ENCODE peak calls at places on chromosomes 1 and 21, in eight cellular contexts. J is tibial artery; N is right cardiac atrium; P is vagina; E is CD8-positive, alpha-beta memory T cell; L is transverse colon; X is sigmoid colon; A is stomach. Q is an unnamed sample.

GRCh38 chr21:42439284-42440186 is 35.8 kb downstream of the UBASH3A start:
- DNase-seq in J (no peak), N (no peak), P (no peak), E (no peak), L (peak; percentile 7), X (no peak), A (no peak), Q (no peak)

GRCh38 chr21:34992180-34992579 is 56.9 kb downstream of the RUNX1 start:
- DNase-seq in J (no peak), N (no peak), P (no peak), E (no peak), L (no peak), X (no peak), A (no peak), Q (no peak)

GRCh38 chr1:34267326-34267725 is 90.6 kb downstream of the C1orf94 start:
- DNase-seq in J (no peak), N (no peak), P (peak; percentile 22), E (no peak), L (no peak), X (no peak), A (no peak), Q (no peak)

GRCh38 chr1:61278966-61279365 is 196.6 kb downstream of the NFIA start:
- DNase-seq in J (no peak), N (no peak), P (no peak), E (no peak), L (no peak), X (no peak), A (no peak), Q (no peak)

GRCh38 chr1:214548988-214549387 is 2.4 kb downstream of the PTPN14 start:
- DNase-seq in J (peak; percentile 57), N (peak; percentile 85), P (no peak), E (no peak), L (no peak), X (peak; percentile 72), A (peak; percentile 76), Q (no peak)

GRCh38 chr1:150764617-150765090 is 924 bp downstream of the CTSS start:
- DNase-seq in J (no peak), N (no peak), P (no peak), E (no peak), L (no peak), X (no peak), A (no peak), Q (no peak)

GRCh38 chr1:28885982-28886730 is 28.2 kb upstream of the EPB41 start:
- DNase-seq in J (no peak), N (no peak), P (no peak), E (no peak), L (no peak), X (no peak), A (no peak), Q (no peak)

GRCh38 chr1:153610334-153611023 is 2.5 kb downstream of the S100A16 start:
- DNase-seq in J (no peak), N (no peak), P (no peak), E (no peak), L (no peak), X (no peak), A (no peak), Q (no peak)

GRCh38 chr1:46342084-46342656 is 1.6 kb downstream of the NSUN4 start:
- DNase-seq in J (no peak), N (no peak), P (no peak), E (peak; percentile 4), L (no peak), X (no peak), A (no peak), Q (peak; percentile 14)

GRCh38 chr1:150409504-150410362 is 45.8 kb downstream of the RPRD2 start:
- DNase-seq in J (no peak), N (no peak), P (no peak), E (no peak), L (no peak), X (no peak), A (no peak), Q (no peak)

GRCh38 chr1:166974647-166975345 is 544 bp downstream of the ILDR2 start:
- DNase-seq in J (no peak), N (peak; percentile 33), P (no peak), E (peak; percentile 2), L (no peak), X (no peak), A (no peak), Q (peak; percentile 10)

GRCh38 chr1:151822404-151822803 is 9.2 kb downstream of the RORC start:
- DNase-seq in J (no peak), N (peak; percentile 11), P (no peak), E (no peak), L (no peak), X (no peak), A (no peak), Q (no peak)

GRCh38 chr1:42935971-42936308 is 22.7 kb downstream of the SLC2A1 start:
- DNase-seq in J (no peak), N (no peak), P (no peak), E (no peak), L (no peak), X (no peak), A (no peak), Q (no peak)

GRCh38 chr1:8090241-8090702 is 64.2 kb upstream of the ERRFI1 start:
- DNase-seq in J (no peak), N (no peak), P (no peak), E (no peak), L (no peak), X (no peak), A (no peak), Q (no peak)

DNA sequence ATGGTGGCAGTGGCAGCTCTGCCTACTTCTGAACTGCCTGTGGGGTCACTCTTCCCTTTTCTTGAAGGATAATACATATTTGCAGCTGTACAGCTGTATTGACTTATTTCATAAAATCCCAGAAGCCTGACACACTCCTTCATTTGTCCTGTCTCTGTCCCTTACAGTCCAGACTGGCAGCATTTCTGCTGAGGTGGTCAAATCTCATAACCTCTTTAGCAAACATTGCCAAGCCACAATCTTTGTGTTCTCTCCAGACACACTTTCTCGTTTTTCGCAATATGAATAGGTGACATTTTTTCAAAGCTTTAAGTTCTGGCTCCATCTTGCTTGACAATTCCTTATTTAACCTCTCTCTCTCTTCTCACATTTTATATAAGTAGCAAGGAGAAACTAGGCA is 15.2 kb downstream of the LY9 start:
- DNase-seq in J (no peak), N (no peak), P (no peak), E (no peak), L (no peak), X (no peak), A (no peak), Q (no peak)
- H3K27me3 ChIP-seq in J (no peaks in the 10 kb centered on the region), N (no peaks in the 10 kb centered on the region), P (no peaks in the 10 kb centered on the region), E (no peaks in the 10 kb centered on the region), L (no peaks in the 10 kb centered on the region), X (no peaks in the 10 kb centered on the region), A (peaks cover 6% of the 10 kb centered on the region), Q (no peaks in the 10 kb centered on the region)

DNA sequence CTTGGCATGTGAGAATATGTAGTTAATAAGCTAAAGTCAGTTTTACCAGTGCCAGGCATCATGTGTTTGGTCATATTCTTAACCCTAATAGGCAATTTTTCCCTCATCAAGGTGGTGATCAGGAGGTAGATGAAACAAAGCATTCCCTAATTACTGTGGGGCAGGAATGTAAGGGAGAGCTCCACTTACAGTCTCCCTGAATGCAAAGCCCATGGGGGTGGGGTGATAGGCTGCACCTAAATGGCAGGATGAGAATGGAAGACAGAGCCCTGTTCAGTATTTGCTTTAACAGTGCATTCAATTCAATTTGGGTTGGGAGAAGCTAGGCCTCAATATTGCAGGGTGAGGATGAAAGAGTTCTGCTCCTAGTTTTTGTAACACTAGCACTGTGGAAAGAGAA is 23.4 kb downstream of the ZNF678 start:
- DNase-seq in J (no peak), N (no peak), P (no peak), E (no peak), L (no peak), X (no peak), A (no peak), Q (no peak)
- H3K9me3 ChIP-seq in J (no peaks in the 10 kb centered on the region), N (no peaks in the 10 kb centered on the region), P (no peaks in the 10 kb centered on the region), E (no peaks in the 10 kb centered on the region), L (peaks cover 25% of the 10 kb centered on the region), X (no peaks in the 10 kb centered on the region), A (peaks cover 40% of the 10 kb centered on the region), Q (no peaks in the 10 kb centered on the region)

GRCh38 chr1:10633416-10633815 is 158.7 kb downstream of the PEX14 start:
- DNase-seq in J (no peak), N (no peak), P (no peak), E (no peak), L (no peak), X (peak; percentile 58), A (no peak), Q (no peak)
- H3K27ac ChIP-seq in J (peak overlapping the region; percentile 88), N (no peak overlapping the region), P (peak overlapping the region; percentile 59), E (no peak overlapping the region), L (no peak overlapping the region), X (peak overlapping the region; percentile 84), A (peak overlapping the region; percentile 85), Q (no peak overlapping the region)

DNA sequence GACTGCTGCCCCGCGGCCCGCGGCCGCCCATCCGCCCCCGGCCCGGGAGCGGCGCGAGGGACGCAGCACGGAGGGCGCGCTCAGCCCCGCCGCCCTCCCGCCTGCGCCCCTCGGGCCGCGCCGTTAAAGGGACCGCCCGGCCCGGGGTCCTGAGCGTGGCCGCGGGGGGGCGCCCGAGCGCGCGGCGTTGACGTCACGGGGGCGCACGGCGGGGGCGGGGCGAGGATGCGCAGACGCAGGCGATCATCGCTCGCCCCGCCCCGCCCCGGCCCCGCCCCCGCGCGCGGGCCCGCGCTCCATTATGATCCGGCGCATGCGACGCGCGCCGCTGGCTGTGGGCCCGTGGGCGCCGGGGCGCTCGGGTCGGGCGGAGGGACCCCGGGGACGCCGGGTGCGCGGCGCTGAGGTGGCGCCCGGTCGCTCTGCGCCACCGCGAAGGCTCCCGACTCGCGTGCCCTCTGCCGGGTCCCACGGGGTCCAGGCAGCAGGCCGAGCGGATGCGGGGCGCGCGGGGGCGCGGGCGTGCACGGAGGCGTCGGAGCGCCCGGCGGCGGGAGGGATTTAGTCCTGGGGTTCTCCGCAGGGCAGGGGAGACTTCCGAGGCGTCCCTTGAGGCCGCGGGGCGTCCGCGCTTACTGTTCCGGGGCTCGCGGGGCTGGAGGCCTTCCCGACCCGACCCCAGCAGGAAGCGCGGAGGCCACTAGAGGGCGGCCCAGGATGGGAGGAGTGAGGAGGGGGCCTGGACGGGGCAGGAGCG is at the start of gene DVL1:
- DNase-seq in J (peak; percentile 44), N (peak; percentile 88), P (no peak), E (peak; percentile 75), L (peak; percentile 70), X (peak; percentile 87), A (peak; percentile 61), Q (peak; percentile 64)
- H3K27me3 ChIP-seq in J (no peaks in the 10 kb centered on the region), N (no peaks in the 10 kb centered on the region), P (no peaks in the 10 kb centered on the region), E (peaks cover 4% of the 10 kb centered on the region), L (peaks cover 17% of the 10 kb centered on the region), X (no peaks in the 10 kb centered on the region), A (peaks cover 31% of the 10 kb centered on the region), Q (peaks cover 6% of the 10 kb centered on the region)

GRCh38 chr21:44619886-44620285 is 7.0 kb upstream of the KRTAP10-9 start:
- DNase-seq in J (no peak), N (no peak), P (no peak), E (no peak), L (no peak), X (no peak), A (no peak), Q (no peak)
- H3K9me3 ChIP-seq in J (peaks cover 3% of the 10 kb centered on the region), N (no peaks in the 10 kb centered on the region), P (peaks cover 6% of the 10 kb centered on the region), E (peaks cover 7% of the 10 kb centered on the region), L (peaks cover 9% of the 10 kb centered on the region), X (no peaks in the 10 kb centered on the region), A (peaks cover 34% of the 10 kb centered on the region), Q (no peaks in the 10 kb centered on the region)